ENCODE peak calls at places on chromosomes 13 and 19, in nine cellular contexts. V is GDM1, R is astrocyte of the cerebellum, Q is T follicular helper cell, K is colonic mucosa, P is nephron progenitor cell, T is upper lobe of left lung, M is NB4, Z is HFFc6. F is an unnamed sample.

GRCh38 chr19:27746691-27747380 is 1466.1 kb downstream of the UQCRFS1 start:
- DNase-seq in T (no peak), V (no peak), Q (no peak), K (peak), P (peak), R (no peak), Z (no peak), M (peak), F (no peak)

GRCh38 chr19:45218887-45219780 is 26.1 kb downstream of the EXOC3L2 start:
- DNase-seq in R (no peak), V (no peak), Z (no peak), Q (no peak), T (no peak), M (no peak), K (no peak), P (peak), F (no peak)

GRCh38 chr13:78410847-78411246 is 192.5 kb downstream of the POU4F1 start:
- DNase-seq in M (no peak), T (no peak), R (no peak), Q (no peak), V (no peak), K (no peak), P (no peak), Z (no peak), F (no peak)

GRCh38 chr13:33275916-33276315 is 9.6 kb downstream of the STARD13 start:
- DNase-seq in R (no peak), P (no peak), Q (no peak), M (no peak), Z (peak), V (no peak), K (no peak), T (no peak), F (no peak)

GRCh38 chr19:51971624-51972023 is 15.0 kb downstream of the ZNF350 start:
- DNase-seq in Q (no peak), K (no peak), M (peak), R (no peak), V (no peak), P (peak), T (no peak), Z (no peak), F (no peak)

GRCh38 chr13:98224557-98224956 is 47.5 kb upstream of the RNF113B start:
- DNase-seq in Q (no peak), M (no peak), V (no peak), P (no peak), T (no peak), Z (no peak), R (no peak), K (no peak), F (no peak)

GRCh38 chr19:53424968-53425597 is 6.7 kb upstream of the ZNF761 start:
- DNase-seq in K (peak), R (peak), P (peak), Q (peak), Z (peak), V (peak), T (peak), M (peak), F (peak)

GRCh38 chr19:47628058-47628771 is 19.3 kb downstream of the BICRA start:
- DNase-seq in P (no peak), T (no peak), V (no peak), M (no peak), K (no peak), Q (no peak), Z (no peak), R (no peak), F (no peak)

F was measured in KG1.